ENCODE peak calls at places on chromosomes 11 and 22, in six cellular contexts. O, Y, T, W, S and V are unnamed samples.
A peak's percentile ranks its signal among the peaks of the same experiment; 100 is the strongest.

GRCh38 chr11:134883484-134883883 is 471.4 kb upstream of the B3GAT1 start:
- DNase-seq in S (no peak), O (no peak), W (no peak), Y (no peak), T (no peak), V (no peak)

GRCh38 chr11:43944761-43945311 is 2.4 kb downstream of the C11orf96 start:
- DNase-seq in Y (peak; percentile 14), W (peak; percentile 31), T (peak; percentile 60), S (peak; percentile 81), O (peak; percentile 67), V (peak; percentile 53)

GRCh38 chr11:115996125-115996807 is 492.1 kb upstream of the CADM1 start:
- DNase-seq in S (no peak), Y (no peak), W (no peak), T (no peak), O (no peak), V (no peak)

GRCh38 chr11:18536195-18536594 is 9.5 kb upstream of the TSG101 start:
- DNase-seq in Y (no peak), S (no peak), W (no peak), O (no peak), T (no peak), V (no peak)

GRCh38 chr11:60951909-60952741 is at the start of gene SLC15A3:
- DNase-seq in Y (no peak), O (no peak), S (peak; percentile 67), W (no peak), T (no peak), V (peak; percentile 30)

GRCh38 chr22:25332386-25332785 is 112.9 kb downstream of the CRYBB2 start:
- DNase-seq in O (no peak), T (no peak), W (no peak), S (no peak), Y (no peak), V (no peak)

GRCh38 chr11:122791836-122792235 is 46.5 kb upstream of the CRTAM start:
- DNase-seq in S (no peak), Y (no peak), O (no peak), W (no peak), T (no peak), V (no peak)

GRCh38 chr11:84291996-84292395 is 1005.8 kb upstream of the CCDC90B start:
- DNase-seq in O (no peak), T (no peak), S (no peak), Y (no peak), W (no peak), V (no peak)

GRCh38 chr22:38696606-38697005 is 4.1 kb downstream of the JOSD1 start:
- DNase-seq in W (peak; percentile 15), Y (peak; percentile 25), S (peak; percentile 39), T (peak; percentile 61), O (no peak), V (no peak)